ENCODE peak calls at places on chromosomes 12 and 14, in eight cellular contexts. G is activated gamma-delta T cell treated with Interleukin-2 at 50 U/mL for 16 hours; U is activated CD8-positive, alpha-beta memory T cell treated with anti-CD3 and anti-CD28 coated beads, Interleukin-2, amount 50 U/mL, for 48 hours; E is HTR-8/SVneo; I is naive thymus-derived CD8-positive, alpha-beta T cell; Z is LHCN-M2; K is OCI-LY7; N is EH. Q is an unnamed sample.
A peak's percentile ranks its signal among the peaks of the same experiment; 100 is the strongest.

GRCh38 chr12:112870267-112870980 is 36.3 kb upstream of the OAS1 start:
- DNase-seq in N (no peak), K (peak; percentile 52), I (no peak), U (no peak), G (no peak), E (no peak), Z (no peak), Q (no peak)

GRCh38 chr14:91413547-91414474 is 3.8 kb downstream of the CCDC88C start:
- DNase-seq in U (no peak), K (peak; percentile 51), Z (no peak), G (peak; percentile 46), N (no peak), I (no peak), E (no peak), Q (no peak)

GRCh38 chr12:113402586-113403260 is 964 bp downstream of the SDS start:
- DNase-seq in I (no peak), N (no peak), G (no peak), K (no peak), Z (no peak), E (no peak), U (no peak), Q (no peak)

GRCh38 chr14:105070760-105071137 is 5.5 kb upstream of the GPR132 start:
- DNase-seq in Z (no peak), E (no peak), K (no peak), I (no peak), N (no peak), G (no peak), U (peak; percentile 73), Q (no peak)

GRCh38 chr14:64279719-64280668 is 14.2 kb downstream of the ESR2 start:
- DNase-seq in U (no peak), I (no peak), N (no peak), E (no peak), Z (peak; percentile 30), K (no peak), G (no peak), Q (no peak)

GRCh38 chr12:45227668-45228067 is 11.8 kb downstream of the ANO6 start:
- DNase-seq in U (no peak), Z (no peak), K (no peak), N (no peak), I (no peak), G (no peak), E (no peak), Q (no peak)

GRCh38 chr12:37547611-37548010 is 769.0 kb upstream of the ALG10B start:
- DNase-seq in G (no peak), E (no peak), U (no peak), Z (no peak), I (no peak), K (no peak), N (no peak), Q (no peak)

GRCh38 chr14:38481939-38482678 is 226.2 kb upstream of the CLEC14A start:
- DNase-seq in I (no peak), U (no peak), E (no peak), N (peak; percentile 58), Z (peak; percentile 70), K (no peak), G (no peak), Q (no peak)

GRCh38 chr12:49903700-49904423 is at the start of gene FAIM2:
- DNase-seq in I (peak; percentile 29), Z (peak; percentile 59), G (peak; percentile 30), K (no peak), U (peak; percentile 72), E (no peak), N (peak; percentile 64), Q (peak; percentile 88)

GRCh38 chr12:39413836-39414771 is 28.8 kb downstream of the KIF21A start:
- DNase-seq in G (no peak), Z (no peak), K (no peak), E (no peak), U (no peak), I (no peak), N (no peak), Q (no peak)

GRCh38 chr14:69346710-69347109 is 51.4 kb downstream of the ERH start:
- DNase-seq in U (no peak), I (no peak), K (no peak), N (peak; percentile 29), E (peak; percentile 79), Z (no peak), G (no peak), Q (no peak)

GRCh38 chr14:23154876-23155587 is 28.4 kb downstream of the SLC7A8 start:
- DNase-seq in K (no peak), G (no peak), I (no peak), U (no peak), E (no peak), Z (peak; percentile 94), N (peak; percentile 89), Q (peak; percentile 57)

GRCh38 chr12:121576851-121577391 is 3.9 kb downstream of the KDM2B start:
- DNase-seq in E (no peak), U (no peak), N (peak; percentile 99), G (no peak), K (no peak), I (no peak), Z (peak; percentile 55), Q (no peak)

GRCh38 chr12:109766251-109766778 is 52.7 kb downstream of the FAM222A start:
- DNase-seq in K (no peak), I (no peak), N (no peak), G (no peak), Z (no peak), E (no peak), U (no peak), Q (no peak)

GRCh38 chr12:2198088-2198501 is 145.3 kb downstream of the CACNA1C start:
- DNase-seq in K (no peak), G (no peak), Z (peak; percentile 12), U (no peak), N (peak; percentile 91), I (no peak), E (peak; percentile 82), Q (peak; percentile 78)

GRCh38 chr14:95440951-95441350 is 75.5 kb downstream of the SYNE3 start:
- DNase-seq in K (no peak), G (no peak), Z (no peak), N (peak; percentile 67), E (no peak), U (no peak), I (no peak), Q (no peak)

GRCh38 chr12:47818701-47819543 is 781 bp downstream of the HDAC7 start:
- DNase-seq in G (peak; percentile 43), I (no peak), Z (peak; percentile 58), E (no peak), N (peak; percentile 61), K (peak; percentile 64), U (peak; percentile 83), Q (peak; percentile 57)

GRCh38 chr14:105314287-105315185 is at the start of gene PACS2:
- DNase-seq in G (peak; percentile 68), U (peak; percentile 87), E (peak; percentile 96), I (peak; percentile 79), K (peak; percentile 93), N (peak; percentile 83), Z (peak; percentile 77), Q (peak; percentile 88)

GRCh38 chr12:122845865-122846621 is 10.8 kb downstream of the HIP1R start:
- DNase-seq in G (no peak), N (no peak), K (peak; percentile 33), Z (no peak), U (no peak), E (no peak), I (no peak), Q (no peak)

GRCh38 chr14:60515696-60516284 is 6.8 kb downstream of the SIX6 start:
- DNase-seq in E (no peak), U (no peak), I (no peak), G (no peak), N (no peak), K (no peak), Z (no peak), Q (no peak)

GRCh38 chr12:126389215-126389841 is 1324.1 kb downstream of the AACS start:
- DNase-seq in N (peak; percentile 43), Z (peak; percentile 89), I (no peak), G (no peak), U (no peak), K (no peak), E (no peak), Q (no peak)

GRCh38 chr12:82182601-82183000 is 175.6 kb downstream of the CCDC59 start:
- DNase-seq in I (no peak), N (no peak), G (no peak), Z (no peak), E (peak; percentile 3), K (no peak), U (no peak), Q (no peak)

GRCh38 chr14:104515059-104515810 is 64.3 kb upstream of the C14orf180 start:
- DNase-seq in K (no peak), G (no peak), E (no peak), U (no peak), N (no peak), I (no peak), Z (no peak), Q (no peak)

GRCh38 chr12:79988368-79988767 is 53.5 kb upstream of the PPP1R12A start:
- DNase-seq in I (no peak), U (no peak), E (no peak), N (peak; percentile 86), Z (peak; percentile 39), K (no peak), G (no peak), Q (no peak)

GRCh38 chr14:102217987-102218421 is 78.3 kb downstream of the WDR20 start:
- DNase-seq in E (no peak), K (no peak), N (no peak), U (no peak), I (no peak), Z (no peak), G (no peak), Q (no peak)

GRCh38 chr14:46053221-46053620 is 598.4 kb downstream of the RPL10L start:
- DNase-seq in N (no peak), U (no peak), I (no peak), Z (no peak), E (no peak), G (no peak), K (no peak), Q (no peak)

GRCh38 chr12:126685636-126686035 is 1581.3 kb upstream of the TMEM132C start:
- DNase-seq in I (no peak), E (no peak), Z (no peak), N (no peak), G (no peak), U (no peak), K (no peak), Q (no peak)

Q was measured in putamen.